ENCODE peak calls at places on chromosome 10, in seven cellular contexts. One of them, this sample, is unnamed.

GRCh38 chr10:132577350-132578005 is 39.9 kb downstream of the INPP5A start:
- DNase-seq in M059J: peak; percentile 42
- DNase-seq in AG09309: no peak
- DNase-seq in NCI-H82: no peak
- DNase-seq in cardiac fibroblast: peak; percentile 22
- DNase-seq in endothelial cell: no peak
- DNase-seq in ovary: no peak
- DNase-seq in this sample: no peak

GRCh38 chr10:2023687-2024086 is 286.4 kb upstream of the ADARB2 start:
- DNase-seq in ovary: no peak
- DNase-seq in endothelial cell: no peak
- DNase-seq in cardiac fibroblast: no peak
- DNase-seq in M059J: no peak
- DNase-seq in NCI-H82: no peak
- DNase-seq in AG09309: no peak
- DNase-seq in this sample: no peak

GRCh38 chr10:1209355-1209979 is 153.3 kb downstream of the WDR37 start:
- DNase-seq in NCI-H82: no peak
- DNase-seq in M059J: no peak
- DNase-seq in cardiac fibroblast: no peak
- DNase-seq in endothelial cell: no peak
- DNase-seq in AG09309: no peak
- DNase-seq in ovary: no peak
- DNase-seq in this sample: no peak

GRCh38 chr10:118002581-118002980 is 44.2 kb downstream of the RAB11FIP2 start:
- DNase-seq in cardiac fibroblast: peak; percentile 82
- DNase-seq in NCI-H82: no peak
- DNase-seq in M059J: peak; percentile 9
- DNase-seq in AG09309: peak; percentile 14
- DNase-seq in endothelial cell: no peak
- DNase-seq in ovary: no peak
- DNase-seq in this sample: no peak

GRCh38 chr10:58063854-58064480 is 203.7 kb downstream of the IPMK start:
- DNase-seq in ovary: no peak
- DNase-seq in cardiac fibroblast: no peak
- DNase-seq in endothelial cell: no peak
- DNase-seq in M059J: no peak
- DNase-seq in NCI-H82: no peak
- DNase-seq in AG09309: no peak
- DNase-seq in this sample: no peak

GRCh38 chr10:34633346-34633745 is 181.8 kb downstream of the PARD3 start:
- DNase-seq in cardiac fibroblast: no peak
- DNase-seq in M059J: no peak
- DNase-seq in ovary: no peak
- DNase-seq in endothelial cell: no peak
- DNase-seq in NCI-H82: no peak
- DNase-seq in AG09309: no peak
- DNase-seq in this sample: no peak

GRCh38 chr10:117653170-117653515 is 110.6 kb downstream of the EMX2 start:
- DNase-seq in AG09309: peak; percentile 77
- DNase-seq in NCI-H82: no peak
- DNase-seq in ovary: no peak
- DNase-seq in M059J: peak; percentile 90
- DNase-seq in endothelial cell: no peak
- DNase-seq in cardiac fibroblast: peak; percentile 79
- DNase-seq in this sample: peak; percentile 52

GRCh38 chr10:89468625-89469024 is 54.3 kb downstream of the IFIT5 start:
- DNase-seq in cardiac fibroblast: no peak
- DNase-seq in ovary: no peak
- DNase-seq in AG09309: no peak
- DNase-seq in M059J: no peak
- DNase-seq in endothelial cell: no peak
- DNase-seq in NCI-H82: no peak
- DNase-seq in this sample: no peak

GRCh38 chr10:59082249-59082648 is 94.2 kb upstream of the PHYHIPL start:
- DNase-seq in cardiac fibroblast: no peak
- DNase-seq in ovary: no peak
- DNase-seq in AG09309: no peak
- DNase-seq in NCI-H82: no peak
- DNase-seq in endothelial cell: no peak
- DNase-seq in M059J: no peak
- DNase-seq in this sample: no peak

GRCh38 chr10:21993360-21994001 is 10.0 kb downstream of the DNAJC1 start:
- DNase-seq in ovary: no peak
- DNase-seq in cardiac fibroblast: peak; percentile 64
- DNase-seq in endothelial cell: no peak
- DNase-seq in NCI-H82: peak; percentile 8
- DNase-seq in AG09309: no peak
- DNase-seq in M059J: peak; percentile 17
- DNase-seq in this sample: no peak

GRCh38 chr10:88254091-88254490 is 329.0 kb downstream of the RNLS start:
- DNase-seq in M059J: peak; percentile 96
- DNase-seq in AG09309: peak; percentile 57
- DNase-seq in cardiac fibroblast: peak; percentile 87
- DNase-seq in endothelial cell: no peak
- DNase-seq in ovary: no peak
- DNase-seq in NCI-H82: no peak
- DNase-seq in this sample: no peak

GRCh38 chr10:114489521-114490310 is 85.4 kb upstream of the AFAP1L2 start:
- DNase-seq in AG09309: no peak
- DNase-seq in cardiac fibroblast: no peak
- DNase-seq in ovary: no peak
- DNase-seq in endothelial cell: peak; percentile 21
- DNase-seq in M059J: no peak
- DNase-seq in NCI-H82: no peak
- DNase-seq in this sample: no peak

GRCh38 chr10:119287613-119287991 is 80.2 kb downstream of the GRK5 start:
- DNase-seq in endothelial cell: no peak
- DNase-seq in AG09309: no peak
- DNase-seq in ovary: no peak
- DNase-seq in M059J: no peak
- DNase-seq in NCI-H82: no peak
- DNase-seq in cardiac fibroblast: no peak
- DNase-seq in this sample: no peak

GRCh38 chr10:132122097-132122861 is 56.5 kb downstream of the JAKMIP3 start:
- DNase-seq in endothelial cell: no peak
- DNase-seq in ovary: no peak
- DNase-seq in cardiac fibroblast: no peak
- DNase-seq in NCI-H82: no peak
- DNase-seq in AG09309: no peak
- DNase-seq in M059J: no peak
- DNase-seq in this sample: no peak

GRCh38 chr10:103712898-103713498 is 142.4 kb downstream of the SH3PXD2A start:
- DNase-seq in ovary: peak; percentile 88
- DNase-seq in endothelial cell: peak; percentile 85
- DNase-seq in AG09309: peak; percentile 43
- DNase-seq in cardiac fibroblast: peak; percentile 86
- DNase-seq in M059J: peak; percentile 65
- DNase-seq in NCI-H82: peak; percentile 84
- DNase-seq in this sample: peak; percentile 69

GRCh38 chr10:22427890-22428571 is 82.7 kb downstream of the SPAG6 start:
- DNase-seq in endothelial cell: no peak
- DNase-seq in M059J: peak; percentile 88
- DNase-seq in cardiac fibroblast: peak; percentile 86
- DNase-seq in ovary: no peak
- DNase-seq in AG09309: peak; percentile 87
- DNase-seq in NCI-H82: peak; percentile 93
- DNase-seq in this sample: no peak

GRCh38 chr10:88553116-88553752 is 29.9 kb downstream of the RNLS start:
- DNase-seq in endothelial cell: peak; percentile 28
- DNase-seq in NCI-H82: peak; percentile 74
- DNase-seq in cardiac fibroblast: peak; percentile 91
- DNase-seq in AG09309: peak; percentile 82
- DNase-seq in M059J: peak; percentile 75
- DNase-seq in ovary: peak; percentile 39
- DNase-seq in this sample: peak; percentile 16

GRCh38 chr10:35875281-35875680 is 233.2 kb upstream of the FZD8 start:
- DNase-seq in M059J: no peak
- DNase-seq in NCI-H82: no peak
- DNase-seq in endothelial cell: no peak
- DNase-seq in ovary: no peak
- DNase-seq in cardiac fibroblast: peak; percentile 58
- DNase-seq in AG09309: no peak
- DNase-seq in this sample: no peak

GRCh38 chr10:96618648-96619047 is 31.8 kb upstream of the TM9SF3 start:
- DNase-seq in NCI-H82: peak; percentile 79
- DNase-seq in AG09309: no peak
- DNase-seq in endothelial cell: no peak
- DNase-seq in ovary: peak; percentile 74
- DNase-seq in M059J: no peak
- DNase-seq in cardiac fibroblast: peak; percentile 29
- DNase-seq in this sample: no peak

GRCh38 chr10:19872504-19873271 is 56.5 kb downstream of the PLXDC2 start:
- DNase-seq in NCI-H82: no peak
- DNase-seq in AG09309: no peak
- DNase-seq in ovary: no peak
- DNase-seq in M059J: no peak
- DNase-seq in endothelial cell: no peak
- DNase-seq in cardiac fibroblast: no peak
- DNase-seq in this sample: no peak

GRCh38 chr10:98267894-98268693 is at the start of gene LOXL4:
- DNase-seq in ovary: peak; percentile 75
- DNase-seq in NCI-H82: peak; percentile 74
- DNase-seq in AG09309: no peak
- DNase-seq in cardiac fibroblast: peak; percentile 33
- DNase-seq in M059J: peak; percentile 25
- DNase-seq in endothelial cell: no peak
- DNase-seq in this sample: no peak

GRCh38 chr10:78937800-78938694 is 130.7 kb upstream of the ZMIZ1 start:
- DNase-seq in NCI-H82: peak; percentile 6
- DNase-seq in ovary: no peak
- DNase-seq in M059J: no peak
- DNase-seq in endothelial cell: peak; percentile 64
- DNase-seq in AG09309: no peak
- DNase-seq in cardiac fibroblast: no peak
- DNase-seq in this sample: no peak

GRCh38 chr10:132907901-132908620 is 34.3 kb downstream of the CFAP46 start:
- DNase-seq in M059J: no peak
- DNase-seq in NCI-H82: no peak
- DNase-seq in cardiac fibroblast: no peak
- DNase-seq in AG09309: no peak
- DNase-seq in endothelial cell: no peak
- DNase-seq in ovary: peak; percentile 21
- DNase-seq in this sample: no peak

GRCh38 chr10:95384011-95384704 is 93.4 kb upstream of the PDLIM1 start:
- DNase-seq in AG09309: no peak
- DNase-seq in cardiac fibroblast: no peak
- DNase-seq in endothelial cell: no peak
- DNase-seq in ovary: no peak
- DNase-seq in M059J: no peak
- DNase-seq in NCI-H82: no peak
- DNase-seq in this sample: no peak

GRCh38 chr10:121322046-121322445 is 276.2 kb downstream of the FGFR2 start:
- DNase-seq in NCI-H82: no peak
- DNase-seq in AG09309: no peak
- DNase-seq in M059J: peak; percentile 42
- DNase-seq in ovary: no peak
- DNase-seq in cardiac fibroblast: no peak
- DNase-seq in endothelial cell: no peak
- DNase-seq in this sample: no peak

GRCh38 chr10:123642697-123643096 is 23.5 kb upstream of the GPR26 start:
- DNase-seq in AG09309: no peak
- DNase-seq in ovary: no peak
- DNase-seq in M059J: no peak
- DNase-seq in cardiac fibroblast: no peak
- DNase-seq in endothelial cell: no peak
- DNase-seq in NCI-H82: no peak
- DNase-seq in this sample: no peak

GRCh38 chr10:11425672-11426071 is 185.8 kb downstream of the USP6NL start:
- DNase-seq in NCI-H82: no peak
- DNase-seq in M059J: no peak
- DNase-seq in endothelial cell: no peak
- DNase-seq in ovary: no peak
- DNase-seq in cardiac fibroblast: no peak
- DNase-seq in AG09309: no peak
- DNase-seq in this sample: no peak

GRCh38 chr10:121597504-121598241 is 571 bp downstream of the FGFR2 start:
- DNase-seq in cardiac fibroblast: peak; percentile 5
- DNase-seq in M059J: no peak
- DNase-seq in ovary: peak; percentile 71
- DNase-seq in AG09309: no peak
- DNase-seq in NCI-H82: peak; percentile 45
- DNase-seq in endothelial cell: peak; percentile 28
- DNase-seq in this sample: no peak

GRCh38 chr10:78401882-78402367 is 368.3 kb downstream of the RPS24 start:
- DNase-seq in AG09309: no peak
- DNase-seq in M059J: no peak
- DNase-seq in endothelial cell: no peak
- DNase-seq in cardiac fibroblast: no peak
- DNase-seq in NCI-H82: peak; percentile 30
- DNase-seq in ovary: peak; percentile 67
- DNase-seq in this sample: no peak

GRCh38 chr10:15695852-15696251 is 23.9 kb downstream of the ITGA8 start:
- DNase-seq in NCI-H82: no peak
- DNase-seq in AG09309: no peak
- DNase-seq in ovary: no peak
- DNase-seq in cardiac fibroblast: no peak
- DNase-seq in endothelial cell: no peak
- DNase-seq in M059J: no peak
- DNase-seq in this sample: no peak

GRCh38 chr10:132400041-132400546 is 3.1 kb downstream of the PWWP2B start:
- DNase-seq in endothelial cell: no peak
- DNase-seq in M059J: no peak
- DNase-seq in ovary: peak; percentile 34
- DNase-seq in NCI-H82: no peak
- DNase-seq in AG09309: no peak
- DNase-seq in cardiac fibroblast: no peak
- DNase-seq in this sample: no peak

GRCh38 chr10:9222917-9223316 is 1168.4 kb downstream of the GATA3 start:
- DNase-seq in NCI-H82: no peak
- DNase-seq in cardiac fibroblast: no peak
- DNase-seq in endothelial cell: no peak
- DNase-seq in AG09309: peak; percentile 23
- DNase-seq in M059J: peak; percentile 59
- DNase-seq in ovary: no peak
- DNase-seq in this sample: no peak

GRCh38 chr10:132329565-132330485 is 2.2 kb upstream of the LRRC27 start:
- DNase-seq in M059J: peak; percentile 38
- DNase-seq in ovary: no peak
- DNase-seq in endothelial cell: no peak
- DNase-seq in AG09309: peak; percentile 53
- DNase-seq in cardiac fibroblast: peak; percentile 65
- DNase-seq in NCI-H82: no peak
- DNase-seq in this sample: no peak